ENCODE peak calls at places on chromosomes 11 and 22, in ten cellular contexts. O is astrocyte of the spinal cord, Z is OCI-LY7, Q is fibroblast of pulmonary artery, F is PC-3, N is fibroblast of villous mesenchyme, J is H1, V is NB4, W is PC-9, A is choroid plexus epithelial cell. C is an unnamed sample.

GRCh38 chr11:45551181-45551580 is 114.2 kb downstream of the CHST1 start:
- DNase-seq in O (no peak), Z (no peak), Q (no peak), F (no peak), N (no peak), J (no peak), V (no peak), W (no peak), A (no peak), C (no peak)

GRCh38 chr11:133898770-133899115 is 53.4 kb upstream of the SPATA19 start:
- DNase-seq in O (no peak), Z (no peak), Q (no peak), F (no peak), N (no peak), J (no peak), V (no peak), W (no peak), A (no peak), C (no peak)

GRCh38 chr11:15607361-15608036 is 492.8 kb downstream of the INSC start:
- DNase-seq in O (no peak), Z (no peak), Q (no peak), F (no peak), N (no peak), J (no peak), V (no peak), W (no peak), A (no peak), C (no peak)

GRCh38 chr22:37282385-37282677 is at the start of gene CYTH4:
- DNase-seq in O (no peak), Z (peak), Q (no peak), F (peak), N (no peak), J (no peak), V (peak), W (peak), A (no peak), C (no peak)

GRCh38 chr11:68379216-68379615 is 66.8 kb downstream of the LRP5 start:
- DNase-seq in O (peak), Z (no peak), Q (no peak), F (no peak), N (peak), J (no peak), V (no peak), W (no peak), A (peak), C (no peak)

GRCh38 chr22:40401532-40401931 is 31.1 kb downstream of the SGSM3 start:
- DNase-seq in O (no peak), Z (no peak), Q (no peak), F (no peak), N (no peak), J (no peak), V (peak), W (no peak), A (no peak), C (no peak)

GRCh38 chr11:68579455-68579854 is 104.9 kb upstream of the GAL start:
- DNase-seq in O (peak), Z (no peak), Q (no peak), F (peak), N (no peak), J (no peak), V (no peak), W (no peak), A (no peak), C (peak)

GRCh38 chr11:65424200-65425104 is 1.9 kb downstream of the NEAT1 start:
- DNase-seq in O (peak), Z (peak), Q (peak), F (peak), N (peak), J (no peak), V (peak), W (peak), A (peak), C (peak)

GRCh38 chr11:121792185-121792584 is 323.8 kb downstream of the BLID start:
- DNase-seq in O (no peak), Z (no peak), Q (no peak), F (no peak), N (no peak), J (no peak), V (no peak), W (no peak), A (no peak), C (no peak)

GRCh38 chr11:113363406-113363805 is 24.2 kb upstream of the ANKK1 start:
- DNase-seq in O (no peak), Z (no peak), Q (no peak), F (no peak), N (no peak), J (no peak), V (no peak), W (no peak), A (no peak), C (no peak)

GRCh38 chr11:122976396-122976733 is 5.3 kb downstream of the BSX start:
- DNase-seq in O (no peak), Z (no peak), Q (no peak), F (no peak), N (no peak), J (no peak), V (no peak), W (no peak), A (no peak), C (no peak)

GRCh38 chr11:2270322-2271076 is at the start of gene ASCL2:
- DNase-seq in O (no peak), Z (no peak), Q (no peak), F (no peak), N (no peak), J (no peak), V (peak), W (no peak), A (no peak), C (no peak)

GRCh38 chr11:27679136-27680015 is 20.9 kb downstream of the BDNF start:
- DNase-seq in O (no peak), Z (peak), Q (peak), F (no peak), N (no peak), J (no peak), V (no peak), W (no peak), A (peak), C (no peak)

GRCh38 chr22:43946391-43946680 is 8.9 kb upstream of the SAMM50 start:
- DNase-seq in O (no peak), Z (no peak), Q (peak), F (no peak), N (no peak), J (no peak), V (peak), W (no peak), A (peak), C (no peak)

GRCh38 chr11:130737866-130738431 is 178.3 kb downstream of the SNX19 start:
- DNase-seq in O (peak), Z (no peak), Q (peak), F (peak), N (peak), J (no peak), V (no peak), W (no peak), A (peak), C (peak)

GRCh38 chr11:58919980-58920379 is 19.3 kb upstream of the GLYATL1 start:
- DNase-seq in O (no peak), Z (peak), Q (no peak), F (no peak), N (no peak), J (no peak), V (peak), W (no peak), A (no peak), C (no peak)

GRCh38 chr11:83736689-83737088 is 450.5 kb upstream of the CCDC90B start:
- DNase-seq in O (no peak), Z (no peak), Q (no peak), F (peak), N (no peak), J (no peak), V (no peak), W (no peak), A (no peak), C (no peak)

GRCh38 chr11:46112961-46113617 is 8.2 kb downstream of the PHF21A start:
- DNase-seq in O (peak), Z (peak), Q (peak), F (peak), N (peak), J (no peak), V (peak), W (no peak), A (peak), C (peak)

GRCh38 chr11:9039194-9039593 is 35.4 kb upstream of the NRIP3 start:
- DNase-seq in O (peak), Z (no peak), Q (peak), F (peak), N (peak), J (no peak), V (peak), W (peak), A (peak), C (no peak)

GRCh38 chr11:68843052-68843561 is 1.4 kb upstream of the CPT1A start:
- DNase-seq in O (peak), Z (no peak), Q (peak), F (no peak), N (peak), J (no peak), V (peak), W (peak), A (peak), C (no peak)

GRCh38 chr11:33211588-33211987 is 45.6 kb upstream of the HIPK3 start:
- DNase-seq in O (no peak), Z (no peak), Q (peak), F (no peak), N (no peak), J (no peak), V (no peak), W (no peak), A (no peak), C (no peak)

GRCh38 chr11:12922980-12923507 is 86.1 kb upstream of the RASSF10 start:
- DNase-seq in O (no peak), Z (no peak), Q (peak), F (no peak), N (peak), J (no peak), V (no peak), W (no peak), A (peak), C (no peak)

GRCh38 chr11:44858796-44859527 is 91.7 kb downstream of the TP53I11 start:
- DNase-seq in O (no peak), Z (no peak), Q (no peak), F (no peak), N (peak), J (peak), V (peak), W (no peak), A (no peak), C (no peak)

GRCh38 chr11:134541951-134542350 is 129.9 kb upstream of the B3GAT1 start:
- DNase-seq in O (no peak), Z (no peak), Q (no peak), F (no peak), N (no peak), J (no peak), V (no peak), W (no peak), A (no peak), C (no peak)

GRCh38 chr22:50014655-50015401 is 2.3 kb upstream of the IL17REL start:
- DNase-seq in O (no peak), Z (no peak), Q (no peak), F (no peak), N (no peak), J (no peak), V (no peak), W (no peak), A (no peak), C (no peak)

GRCh38 chr11:74278721-74279148 is 32.7 kb downstream of the P4HA3 start:
- DNase-seq in O (peak), Z (no peak), Q (peak), F (peak), N (peak), J (no peak), V (no peak), W (peak), A (peak), C (peak)

GRCh38 chr11:107655607-107656006 is 56.2 kb downstream of the SLN start:
- DNase-seq in O (no peak), Z (no peak), Q (no peak), F (no peak), N (no peak), J (no peak), V (no peak), W (no peak), A (no peak), C (no peak)

GRCh38 chr11:69876013-69876412 is 56.8 kb upstream of the FGF3 start:
- DNase-seq in O (no peak), Z (no peak), Q (no peak), F (no peak), N (no peak), J (no peak), V (no peak), W (no peak), A (no peak), C (no peak)

GRCh38 chr11:31809857-31810778 is 1.0 kb downstream of the PAX6 start:
- DNase-seq in O (peak), Z (no peak), Q (peak), F (peak), N (peak), J (no peak), V (peak), W (peak), A (peak), C (peak)

GRCh38 chr22:17807571-17808410 is 33.5 kb upstream of the BID start:
- DNase-seq in O (peak), Z (no peak), Q (no peak), F (no peak), N (peak), J (no peak), V (no peak), W (no peak), A (peak), C (peak)

DNA sequence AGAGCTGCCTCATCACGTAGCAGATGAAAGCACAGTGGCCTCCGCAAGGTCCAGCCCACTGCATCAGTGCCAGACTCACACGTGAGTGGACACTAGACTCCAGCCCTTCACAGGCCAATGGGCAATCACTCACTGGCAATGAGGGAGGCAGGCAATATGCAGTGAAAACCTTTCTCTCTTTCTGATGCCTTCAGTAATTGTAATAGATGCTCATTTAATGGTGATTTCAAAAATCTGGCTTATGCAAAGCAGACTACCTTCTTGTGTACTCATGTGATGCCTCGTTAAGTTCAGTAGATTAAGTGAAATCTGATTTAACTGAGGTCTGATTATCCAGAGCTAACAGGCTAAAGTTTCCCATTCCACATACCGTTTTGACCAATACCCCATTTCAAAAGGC is 546.9 kb downstream of the MIAT start:
- DNase-seq in O (no peak), Z (no peak), Q (no peak), F (no peak), N (no peak), J (no peak), V (no peak), W (no peak), A (no peak), C (no peak)
- H3K4me3 ChIP-seq in O (no peak), Z (no peak), Q (no peak), F (no peak), N (no peak), J (no peak), V (no peak), W (no peak), A (no peak), C (no peak)

DNA sequence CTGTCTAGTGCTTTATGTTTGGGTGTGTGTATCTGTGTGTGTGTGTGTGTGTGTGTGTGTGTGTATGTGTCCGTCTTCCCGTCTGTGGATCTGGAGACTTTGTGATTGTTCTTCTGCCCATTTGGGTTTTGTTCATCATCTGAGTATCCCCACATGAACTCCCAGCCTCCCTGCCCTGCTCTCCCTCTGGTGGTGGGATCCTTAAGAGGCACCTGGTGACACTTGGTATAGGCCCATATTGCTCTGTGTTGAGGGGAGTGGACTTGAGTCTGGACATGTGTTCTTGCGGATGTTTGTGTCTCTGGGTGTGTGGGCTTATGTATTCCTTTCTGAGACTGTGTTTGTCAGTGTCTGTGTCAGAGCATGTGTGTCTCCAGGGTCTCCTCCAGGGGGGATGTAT is 15.3 kb downstream of the RCOR2 start:
- DNase-seq in O (no peak), Z (no peak), Q (peak), F (peak), N (peak), J (no peak), V (peak), W (no peak), A (peak), C (no peak)
- TF ChIP-seq CTCF in O (peak), Z (peak), Q (peak), F (peak), N (peak), J (peak), V (peak), W (peak), A (peak), C (peak)

GRCh38 chr11:70892889-70893288 is 359.5 kb downstream of the SHANK2 start:
- DNase-seq in O (no peak), Z (no peak), Q (no peak), F (no peak), N (no peak), J (no peak), V (no peak), W (no peak), A (no peak), C (no peak)

GRCh38 chr11:70895061-70895670 is 357.2 kb downstream of the SHANK2 start:
- DNase-seq in O (no peak), Z (no peak), Q (no peak), F (no peak), N (no peak), J (no peak), V (no peak), W (no peak), A (no peak), C (no peak)

GRCh38 chr11:70897429-70897828 is 354.9 kb downstream of the SHANK2 start:
- DNase-seq in O (no peak), Z (no peak), Q (no peak), F (no peak), N (no peak), J (no peak), V (no peak), W (no peak), A (no peak), C (no peak)

GRCh38 chr11:70891844-70892380 is 360.5 kb downstream of the SHANK2 start:
- DNase-seq in O (no peak), Z (no peak), Q (no peak), F (no peak), N (no peak), J (no peak), V (no peak), W (no peak), A (no peak), C (no peak)

DNA sequence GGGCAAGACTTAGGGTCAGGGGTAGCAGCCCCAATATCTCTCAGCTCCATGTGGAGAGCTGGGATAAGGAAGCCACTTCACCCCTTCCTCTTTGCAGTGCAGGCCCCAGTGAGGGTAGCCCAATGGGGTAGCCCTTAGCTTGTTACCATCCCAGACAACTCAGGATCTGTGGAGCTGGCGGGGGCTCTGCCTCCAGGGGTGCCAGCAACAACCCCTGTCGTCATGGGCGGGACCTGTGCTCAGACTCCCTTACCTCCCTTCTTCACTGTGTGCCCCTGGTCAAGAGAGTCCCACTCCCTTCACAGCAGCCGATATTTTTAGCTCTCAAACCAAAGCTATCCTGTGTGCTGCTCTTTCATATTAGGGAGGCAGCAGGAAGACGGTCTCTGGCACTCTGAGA is 357.8 kb downstream of the SHANK2 start:
- DNase-seq in O (no peak), Z (no peak), Q (no peak), F (no peak), N (no peak), J (no peak), V (no peak), W (no peak), A (no peak), C (no peak)
- H3K4me3 ChIP-seq in O (no peak), Z (no peak), Q (no peak), F (no peak), N (no peak), J (no peak), V (no peak), W (no peak), A (no peak), C (no peak)

DNA sequence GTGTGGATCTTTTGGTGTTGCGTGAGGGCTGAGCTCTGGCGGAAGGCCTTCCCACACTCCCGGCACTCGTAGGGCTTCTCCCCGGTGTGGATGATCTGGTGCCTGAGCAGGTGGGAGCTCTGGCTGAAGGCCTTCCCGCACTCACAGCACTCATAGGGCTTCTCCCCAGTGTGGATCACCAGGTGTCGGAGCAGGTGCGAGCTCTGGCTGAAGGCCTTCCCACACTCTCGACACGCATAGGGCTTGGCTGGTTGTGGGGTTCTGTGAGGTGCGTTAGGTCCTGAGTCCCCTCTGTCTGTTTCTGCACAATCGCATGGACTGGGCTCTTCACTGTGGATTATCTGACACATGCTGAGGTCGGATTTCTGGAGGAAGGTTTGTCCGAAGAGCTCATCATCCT is 6.4 kb downstream of the ZNF70 start:
- DNase-seq in O (no peak), Z (no peak), Q (no peak), F (no peak), N (no peak), J (no peak), V (no peak), W (no peak), A (no peak), C (no peak)
- TF ChIP-seq CTCF in O (no peak), Z (no peak), Q (no peak), F (no peak), N (no peak), J (no peak), V (no peak), W (no peak), A (no peak), C (no peak)

DNA sequence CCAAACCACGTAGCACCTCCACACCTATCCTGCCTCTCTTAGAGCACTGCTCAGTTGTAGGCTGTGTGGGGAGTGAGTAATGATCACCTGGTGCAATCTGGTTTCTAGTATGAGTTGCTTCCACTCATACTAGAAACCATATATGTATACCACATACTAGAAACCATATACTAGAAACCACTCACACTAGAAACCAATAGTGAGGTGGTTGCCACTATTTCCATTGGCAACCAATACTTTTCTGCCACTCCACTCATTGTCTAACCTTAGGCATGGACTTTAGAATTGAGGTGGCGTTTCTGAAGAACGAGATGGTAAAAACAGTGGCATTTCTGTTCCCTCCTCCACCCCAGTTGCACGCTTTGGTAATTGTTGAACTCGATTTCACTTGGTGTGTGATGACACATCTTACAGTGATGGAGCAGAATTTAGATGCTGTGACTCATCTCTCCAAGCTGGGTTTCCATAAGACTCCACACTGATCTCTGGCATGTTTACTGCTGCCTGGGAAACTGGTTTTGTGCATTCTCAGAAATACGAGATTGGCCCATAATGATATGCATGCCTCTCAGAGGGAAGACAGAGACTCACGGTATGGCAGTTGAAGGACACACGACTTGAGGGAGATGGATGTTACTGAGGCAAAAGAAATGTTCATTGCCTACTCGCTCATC is 82.9 kb downstream of the KIRREL3 start:
- DNase-seq in O (peak), Z (no peak), Q (peak), F (peak), N (peak), J (no peak), V (no peak), W (peak), A (peak), C (peak)
- H3K4me3 ChIP-seq in O (no peak), Z (no peak), Q (no peak), F (no peak), N (no peak), J (no peak), V (no peak), W (no peak), A (no peak), C (no peak)

C was measured in foreskin fibroblast.